ENCODE peak calls at places on chromosomes 13 and 19, in nine cellular contexts. M is NCI-H2107; T is mammary epithelial cell; J is foreskin melanocyte; X is amniotic epithelial cell; Q is stimulated activated CD4-positive, alpha-beta T cell treated with anti-CD3 and anti-CD28 coated beads, Interleukin-1b, Interleukin-23, amount 100 ng/mL, for 1 hour; L is heart left ventricle; B is endothelial cell; Y is CD4-positive, alpha-beta memory T cell. U is an unnamed sample.

GRCh38 chr13:95677564-95678386 is 836 bp downstream of the DNAJC3 start:
- DNase-seq in M (no peak), T (peak; percentile 28), J (peak; percentile 62), X (peak; percentile 18), Q (no peak), L (no peak), B (no peak), Y (no peak), U (peak; percentile 45)

GRCh38 chr13:83876546-83876945 is 5.7 kb downstream of the SLITRK1 start:
- DNase-seq in M (no peak), T (no peak), J (no peak), X (no peak), Q (no peak), L (no peak), B (no peak), Y (no peak), U (no peak)

GRCh38 chr19:17183271-17183757 is 31.8 kb upstream of the USE1 start:
- DNase-seq in M (no peak), T (no peak), J (no peak), X (no peak), Q (no peak), L (no peak), B (no peak), Y (no peak), U (no peak)

GRCh38 chr13:58597552-58597951 is 966.0 kb downstream of the PCDH17 start:
- DNase-seq in M (no peak), T (no peak), J (no peak), X (no peak), Q (no peak), L (no peak), B (no peak), Y (no peak), U (no peak)

GRCh38 chr13:78020861-78021260 is 102.2 kb upstream of the EDNRB start:
- DNase-seq in M (no peak), T (no peak), J (no peak), X (no peak), Q (no peak), L (no peak), B (no peak), Y (no peak), U (no peak)

GRCh38 chr19:39845621-39846175 is 481 bp downstream of the FBL start:
- DNase-seq in M (no peak), T (peak; percentile 30), J (peak; percentile 31), X (no peak), Q (no peak), L (no peak), B (no peak), Y (no peak), U (no peak)

GRCh38 chr13:21735621-21736401 is 64.9 kb downstream of the FGF9 start:
- DNase-seq in M (no peak), T (no peak), J (no peak), X (no peak), Q (no peak), L (peak; percentile 50), B (no peak), Y (no peak), U (no peak)

GRCh38 chr13:29936051-29936813 is 85.8 kb upstream of the UBL3 start:
- DNase-seq in M (no peak), T (no peak), J (no peak), X (no peak), Q (no peak), L (no peak), B (no peak), Y (no peak), U (no peak)

GRCh38 chr19:522726-523125 is 8.8 kb upstream of the CDC34 start:
- DNase-seq in M (no peak), T (no peak), J (no peak), X (no peak), Q (no peak), L (no peak), B (no peak), Y (no peak), U (no peak)

GRCh38 chr13:40476175-40476958 is 190.1 kb downstream of the FOXO1 start:
- DNase-seq in M (no peak), T (no peak), J (peak; percentile 35), X (peak; percentile 39), Q (no peak), L (no peak), B (no peak), Y (no peak), U (no peak)

GRCh38 chr19:29266001-29266400 is 53.0 kb upstream of the UQCRFS1 start:
- DNase-seq in M (no peak), T (no peak), J (no peak), X (no peak), Q (no peak), L (no peak), B (no peak), Y (no peak), U (no peak)

GRCh38 chr13:95155093-95155492 is 146.2 kb downstream of the ABCC4 start:
- DNase-seq in M (no peak), T (no peak), J (no peak), X (peak; percentile 55), Q (no peak), L (no peak), B (no peak), Y (no peak), U (no peak)

GRCh38 chr19:54096642-54097106 is 3.9 kb downstream of the OSCAR start:
- DNase-seq in M (no peak), T (peak; percentile 25), J (no peak), X (peak; percentile 52), Q (no peak), L (no peak), B (no peak), Y (peak; percentile 50), U (no peak)

GRCh38 chr13:44267966-44268365 is 105.7 kb upstream of the SERP2 start:
- DNase-seq in M (no peak), T (peak; percentile 46), J (no peak), X (peak; percentile 97), Q (no peak), L (no peak), B (no peak), Y (no peak), U (no peak)

GRCh38 chr19:49436381-49437017 is 4.8 kb downstream of the SLC17A7 start:
- DNase-seq in M (no peak), T (no peak), J (no peak), X (no peak), Q (no peak), L (no peak), B (peak; percentile 40), Y (no peak), U (no peak)

GRCh38 chr13:60990032-60990733 is 425.5 kb downstream of the PCDH20 start:
- DNase-seq in M (no peak), T (no peak), J (no peak), X (no peak), Q (no peak), L (no peak), B (peak; percentile 11), Y (no peak), U (no peak)

GRCh38 chr13:27450921-27451461 is 627 bp upstream of the MTIF3 start:
- DNase-seq in M (no peak), T (peak; percentile 75), J (peak; percentile 21), X (peak; percentile 64), Q (no peak), L (peak; percentile 53), B (peak; percentile 33), Y (no peak), U (peak; percentile 28)

GRCh38 chr19:48401277-48401676 is 7.8 kb downstream of the GRIN2D start:
- DNase-seq in M (no peak), T (no peak), J (no peak), X (no peak), Q (no peak), L (no peak), B (no peak), Y (no peak), U (no peak)

GRCh38 chr13:94481966-94482365 is 2.5 kb upstream of the DCT start:
- DNase-seq in M (no peak), T (peak; percentile 35), J (peak; percentile 83), X (peak; percentile 79), Q (no peak), L (peak; percentile 54), B (no peak), Y (no peak), U (no peak)

GRCh38 chr13:109743706-109744453 is 42.5 kb downstream of the IRS2 start:
- DNase-seq in M (no peak), T (peak; percentile 91), J (no peak), X (peak; percentile 91), Q (no peak), L (no peak), B (peak; percentile 56), Y (no peak), U (peak; percentile 60)

GRCh38 chr13:95533545-95534135 is 18.9 kb upstream of the CLDN10 start:
- DNase-seq in M (no peak), T (no peak), J (peak; percentile 73), X (no peak), Q (no peak), L (no peak), B (peak; percentile 38), Y (no peak), U (no peak)

GRCh38 chr19:2053601-2054389 is 2.8 kb upstream of the MKNK2 start:
- DNase-seq in M (no peak), T (no peak), J (no peak), X (no peak), Q (no peak), L (peak; percentile 89), B (no peak), Y (no peak), U (peak; percentile 89)

U was measured in uterus.